ENCODE peak calls at places on chromosomes 12 and 14, in seven cellular contexts. D is CD8-positive, alpha-beta T cell; M is GM23338; A is colonic mucosa; U is adrenal gland; G is IMR-90; C is uterus. B is an unnamed sample. For H3K27me3, the result is how much of the 10 kb centered on the place peaks cover.

GRCh38 chr12:97748298-97748697 is 285.7 kb downstream of the RMST start:
- DNase-seq in D (no peak), M (no peak), A (no peak), U (no peak), G (no peak), C (no peak), B (no peak)

GRCh38 chr14:104276435-104276834 is 138.0 kb downstream of the KIF26A start:
- DNase-seq in D (no peak), M (no peak), A (peak), U (no peak), G (no peak), C (no peak), B (no peak)

GRCh38 chr14:100261621-100262020 is 22.7 kb downstream of the YY1 start:
- DNase-seq in D (no peak), M (no peak), A (no peak), U (no peak), G (no peak), C (no peak), B (no peak)

GRCh38 chr12:106305376-106305775 is 2.8 kb downstream of the TCP11L2 start:
- DNase-seq in D (no peak), M (peak), A (no peak), U (no peak), G (peak), C (no peak), B (peak)

GRCh38 chr14:94042433-94043091 is 16.4 kb downstream of the OTUB2 start:
- DNase-seq in D (no peak), M (no peak), A (no peak), U (no peak), G (no peak), C (no peak), B (no peak)

GRCh38 chr12:79424109-79424721 is 266.5 kb downstream of the PAWR start:
- DNase-seq in D (no peak), M (no peak), A (no peak), U (peak), G (peak), C (no peak), B (no peak)

GRCh38 chr14:23373041-23373440 is 432 bp downstream of the IL25 start:
- DNase-seq in D (no peak), M (no peak), A (no peak), U (no peak), G (no peak), C (no peak), B (no peak)

GRCh38 chr14:29217813-29218450 is 451.3 kb downstream of the FOXG1 start:
- DNase-seq in D (no peak), M (no peak), A (no peak), U (no peak), G (peak), C (no peak), B (no peak)

GRCh38 chr12:64825143-64826011 is 930 bp downstream of the TBC1D30 start:
- DNase-seq in D (no peak), M (peak), A (no peak), U (no peak), G (no peak), C (no peak), B (no peak)

GRCh38 chr14:60090864-60091519 is 731 bp upstream of the PCNX4 start:
- DNase-seq in D (peak), M (peak), A (peak), U (peak), G (peak), C (peak), B (peak)

GRCh38 chr12:106783515-106783914 is 9.0 kb downstream of the RIC8B start:
- DNase-seq in D (no peak), M (no peak), A (no peak), U (no peak), G (no peak), C (no peak), B (no peak)

DNA sequence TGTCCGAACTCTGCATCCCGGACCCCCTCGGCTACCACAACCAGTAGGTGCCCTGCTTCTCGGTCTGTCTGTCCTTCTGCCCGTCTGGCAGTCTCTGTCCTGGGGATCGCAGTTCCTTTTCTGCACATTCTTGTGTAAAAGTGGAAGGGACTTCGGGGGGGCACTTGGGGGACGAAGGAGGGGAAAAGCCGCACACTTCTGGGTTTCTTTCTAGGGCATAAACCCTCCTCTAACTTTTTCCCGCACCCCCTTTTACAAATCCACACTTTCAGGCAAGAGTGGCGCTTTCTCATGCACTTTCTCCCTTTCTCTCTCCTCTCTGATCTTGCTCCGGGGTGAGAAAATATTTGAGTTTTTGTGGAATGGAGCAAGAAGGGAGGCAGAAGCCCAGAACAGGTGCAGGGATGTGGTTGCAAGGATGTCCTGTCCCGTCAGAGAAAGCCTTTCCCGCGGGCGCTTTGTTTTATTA is 506 bp downstream of the ESRRB start:
- DNase-seq in D (no peak), M (no peak), A (no peak), U (no peak), G (no peak), C (no peak), B (no peak)
- H3K27me3 ChIP-seq in D (under half), M (half or more), A (under half), U (under half), G (half or more), C (under half), B (half or more)

GRCh38 chr12:19440916-19441315 is 1.6 kb downstream of the AEBP2 start:
- DNase-seq in D (no peak), M (no peak), A (no peak), U (no peak), G (peak), C (no peak), B (peak)
- H3K27ac ChIP-seq in D (peak), M (no peak), A (no peak), U (peak), G (peak), C (peak), B (peak)

GRCh38 chr12:52735106-52735505 is 31.8 kb upstream of the KRT77 start:
- DNase-seq in D (no peak), M (no peak), A (no peak), U (no peak), G (no peak), C (no peak), B (no peak)
- H3K27me3 ChIP-seq in D (under half), M (under half), A (under half), U (under half), G (under half), C (under half), B (under half)

GRCh38 chr12:91126516-91126915 is 15.2 kb upstream of the LUM start:
- DNase-seq in D (no peak), M (no peak), A (no peak), U (no peak), G (no peak), C (peak), B (no peak)
- H3K27ac ChIP-seq in D (no peak), M (no peak), A (no peak), U (no peak), G (no peak), C (peak), B (no peak)

GRCh38 chr12:53225635-53226424 is 6.2 kb downstream of the RARG start:
- DNase-seq in D (no peak), M (peak), A (no peak), U (no peak), G (no peak), C (no peak), B (no peak)

GRCh38 chr12:53224897-53225634 is 6.9 kb downstream of the RARG start:
- DNase-seq in D (no peak), M (peak), A (no peak), U (no peak), G (no peak), C (no peak), B (no peak)

GRCh38 chr12:53229454-53229853 is 2.6 kb downstream of the RARG start:
- DNase-seq in D (no peak), M (peak), A (no peak), U (no peak), G (no peak), C (no peak), B (no peak)

GRCh38 chr12:53224268-53224896 is 7.6 kb downstream of the RARG start:
- DNase-seq in D (no peak), M (peak), A (peak), U (no peak), G (no peak), C (no peak), B (no peak)

GRCh38 chr12:53227341-53227740 is 4.7 kb downstream of the RARG start:
- DNase-seq in D (no peak), M (no peak), A (no peak), U (no peak), G (no peak), C (no peak), B (no peak)
- H3K27me3 ChIP-seq in D (under half), M (under half), A (under half), U (under half), G (under half), C (under half), B (under half)

B was measured in cardiac muscle cell.